ENCODE peak calls at places on chromosomes 11 and 22, in ten cellular contexts. S is choroid plexus epithelial cell, W is cardiac fibroblast, Y is A549, L is IMR-90, E is hepatocyte, Q is HFF-Myc, I is lower lobe of right lung, H is foreskin keratinocyte, U is fibroblast of mammary gland. D is an unnamed sample.

GRCh38 chr11:43119275-43119970 is 192.4 kb upstream of the API5 start:
- DNase-seq in Q (no peak), S (no peak), Y (peak; percentile 7), U (no peak), W (no peak), L (no peak), I (no peak), E (no peak), H (no peak), D (no peak)

GRCh38 chr22:35684732-35685131 is 32.9 kb upstream of the APOL5 start:
- DNase-seq in L (no peak), U (no peak), Q (no peak), H (no peak), Y (no peak), S (no peak), I (no peak), W (no peak), E (no peak), D (no peak)

GRCh38 chr11:1084561-1085439 is 10.1 kb downstream of the MUC2 start:
- DNase-seq in H (no peak), I (peak; percentile 40), S (no peak), U (no peak), W (no peak), E (no peak), Y (no peak), Q (no peak), L (no peak), D (no peak)

GRCh38 chr11:64355078-64355940 is 3.7 kb upstream of the RPS6KA4 start:
- DNase-seq in Y (peak; percentile 84), L (peak; percentile 77), I (peak; percentile 83), S (peak; percentile 81), Q (peak; percentile 39), U (peak; percentile 76), W (peak; percentile 85), E (peak; percentile 94), H (no peak), D (peak; percentile 93)

GRCh38 chr11:118792642-118793124 is 1.7 kb upstream of the DDX6 start:
- DNase-seq in U (peak; percentile 90), I (peak; percentile 66), E (peak; percentile 88), S (peak; percentile 95), H (peak; percentile 64), L (peak; percentile 94), Y (peak; percentile 93), W (peak; percentile 91), Q (peak; percentile 75), D (peak; percentile 25)

GRCh38 chr11:73358071-73358470 is 18.1 kb upstream of the RELT start:
- DNase-seq in U (no peak), Q (no peak), L (peak; percentile 56), I (no peak), S (no peak), E (no peak), Y (no peak), H (no peak), W (no peak), D (no peak)

GRCh38 chr11:75031224-75031753 is 42.6 kb downstream of the NEU3 start:
- DNase-seq in S (peak; percentile 93), E (peak; percentile 67), Y (peak; percentile 29), I (no peak), Q (peak; percentile 67), U (peak; percentile 96), L (peak; percentile 97), W (peak; percentile 92), H (peak; percentile 20), D (peak; percentile 29)

GRCh38 chr22:26450453-26451185 is 21.6 kb downstream of the ASPHD2 start:
- DNase-seq in I (no peak), Y (no peak), Q (no peak), H (no peak), L (no peak), S (no peak), E (no peak), U (no peak), W (no peak), D (no peak)

GRCh38 chr11:6618117-6619020 is 853 bp downstream of the TPP1 start:
- DNase-seq in Q (no peak), I (peak; percentile 52), E (peak; percentile 80), H (peak; percentile 47), U (peak; percentile 70), W (peak; percentile 65), S (peak; percentile 95), L (peak; percentile 90), Y (no peak), D (no peak)

GRCh38 chr22:49765091-49765771 is 62.4 kb downstream of the BRD1 start:
- DNase-seq in U (no peak), H (no peak), Y (no peak), S (no peak), I (peak; percentile 35), E (no peak), L (no peak), Q (no peak), W (no peak), D (no peak)

GRCh38 chr11:112583246-112583893 is 322.7 kb upstream of the PLET1 start:
- DNase-seq in L (no peak), H (no peak), I (no peak), U (no peak), Y (no peak), Q (no peak), E (no peak), S (no peak), W (no peak), D (no peak)

GRCh38 chr11:112587664-112588063 is 327.0 kb upstream of the PLET1 start:
- DNase-seq in Y (no peak), Q (no peak), W (no peak), H (no peak), L (no peak), I (no peak), S (no peak), U (no peak), E (no peak), D (no peak)

GRCh38 chr11:112581747-112582146 is 321.1 kb upstream of the PLET1 start:
- DNase-seq in E (no peak), H (no peak), I (no peak), S (no peak), Q (no peak), L (no peak), W (no peak), U (no peak), Y (no peak), D (no peak)

GRCh38 chr11:112582366-112582765 is 321.7 kb upstream of the PLET1 start:
- DNase-seq in Y (no peak), U (no peak), I (no peak), H (no peak), S (no peak), Q (no peak), W (no peak), L (no peak), E (no peak), D (no peak)

GRCh38 chr11:112584674-112585073 is 324.0 kb upstream of the PLET1 start:
- DNase-seq in I (no peak), H (no peak), W (no peak), Y (no peak), L (no peak), U (no peak), Q (no peak), E (peak; percentile 36), S (peak; percentile 28), D (peak; percentile 46)
- TF ChIP-seq CTCF in I (no peak), H (peak; percentile 53), W (no peak), Y (no peak), L (no peak), U (no peak), Q (no peak), E (peak; percentile 30), S (peak; percentile 52), D (no peak)

GRCh38 chr11:96024666-96025065 is 100.8 kb upstream of the MTMR2 start:
- DNase-seq in H (no peak), E (no peak), Q (no peak), S (no peak), Y (no peak), L (no peak), W (no peak), I (no peak), U (no peak), D (no peak)
- TF ChIP-seq CTCF in H (no peak), E (no peak), Q (no peak), S (no peak), Y (no peak), L (no peak), W (no peak), I (no peak), U (no peak), D (no peak)

GRCh38 chr11:3773180-3773579 is 24.2 kb downstream of the NUP98 start:
- DNase-seq in Q (no peak), U (no peak), W (no peak), Y (no peak), E (no peak), S (no peak), I (no peak), H (no peak), L (no peak), D (no peak)

GRCh38 chr11:3781423-3781822 is 15.9 kb downstream of the NUP98 start:
- DNase-seq in E (no peak), L (peak; percentile 55), H (peak; percentile 21), U (peak; percentile 54), W (peak; percentile 66), Y (no peak), S (peak; percentile 47), Q (no peak), I (no peak), D (no peak)

DNA sequence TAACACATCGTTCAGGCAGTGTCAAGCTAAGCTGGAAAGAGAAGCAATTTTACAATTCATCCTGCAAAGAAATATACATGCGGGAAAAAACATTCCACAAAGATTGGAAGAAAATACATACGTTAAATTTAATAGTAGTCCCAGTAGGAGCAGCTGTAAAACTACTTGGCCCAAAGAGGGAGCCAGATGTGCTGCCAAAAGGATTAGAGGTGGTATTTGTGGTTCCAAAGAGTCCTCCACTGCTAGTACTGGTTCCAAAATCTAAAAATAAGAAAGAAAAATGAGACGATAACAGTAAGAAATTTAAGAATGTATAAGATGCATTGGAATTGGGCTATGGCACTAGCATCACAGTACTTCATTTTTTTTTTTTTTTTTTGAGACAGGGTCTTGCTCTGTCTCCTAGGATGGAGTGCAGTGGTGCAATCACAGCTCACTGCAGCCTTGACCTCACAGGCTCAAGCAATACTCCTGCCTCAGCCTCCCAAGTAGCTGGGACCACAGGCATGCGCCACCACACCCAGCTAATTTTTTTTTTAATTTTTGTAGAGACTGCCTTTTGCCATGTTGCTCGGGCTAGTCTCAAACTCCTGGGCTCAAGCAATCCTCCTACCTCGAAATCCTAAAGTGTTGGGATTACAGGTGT is 21.5 kb downstream of the NUP98 start:
- DNase-seq in U (peak; percentile 26), W (no peak), Q (no peak), I (no peak), L (no peak), Y (no peak), S (no peak), H (no peak), E (no peak), D (no peak)
- TF ChIP-seq CTCF in U (no peak), W (no peak), Q (no peak), I (no peak), L (no peak), Y (no peak), S (peak; percentile 18), H (peak; percentile 18), E (no peak), D (no peak)

DNA sequence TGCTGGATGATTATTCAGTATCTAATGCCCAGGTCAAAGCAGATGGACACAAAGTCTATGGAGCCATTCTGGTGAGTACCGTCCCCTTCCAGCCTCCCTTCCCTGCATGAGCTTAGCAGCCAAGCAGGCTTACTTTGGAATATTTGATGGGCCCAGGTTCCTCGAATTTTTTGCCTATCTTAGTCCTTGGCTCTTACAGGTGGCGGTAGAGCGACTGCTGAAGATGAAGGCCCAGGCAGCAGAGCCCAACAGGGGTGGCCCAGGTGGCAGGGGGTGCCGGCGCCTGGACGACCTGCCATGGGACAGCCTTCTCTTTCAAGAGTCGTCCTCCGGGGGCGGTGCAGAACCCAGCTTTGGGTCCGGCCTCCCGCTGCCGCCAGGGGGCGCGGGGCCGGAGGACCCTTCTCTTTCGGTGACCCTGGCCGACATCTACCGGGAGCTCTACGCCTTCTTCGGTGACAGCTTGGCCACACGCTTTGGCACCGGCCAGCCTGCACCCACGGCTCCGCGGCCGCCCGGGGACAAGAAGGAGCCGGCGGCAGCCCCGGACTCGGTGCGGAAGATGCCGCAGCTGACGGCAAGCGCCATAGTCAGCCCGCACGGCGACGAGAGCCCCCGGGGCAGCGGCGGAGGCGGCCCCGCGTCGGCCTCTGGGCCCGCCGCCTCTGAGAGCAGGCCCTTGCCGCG is 741 bp upstream of the TMEM179B start:
- DNase-seq in H (no peak), Y (peak; percentile 86), U (peak; percentile 68), Q (no peak), L (peak; percentile 68), W (peak; percentile 84), S (peak; percentile 83), E (peak; percentile 94), I (peak; percentile 93), D (peak; percentile 93)
- TF ChIP-seq CTCF in H (peak; percentile 96), Y (peak; percentile 93), U (peak; percentile 90), Q (peak; percentile 98), L (peak; percentile 99), W (peak; percentile 99), S (peak; percentile 98), E (peak; percentile 97), I (peak; percentile 92), D (peak; percentile 95)